ENCODE peak calls at places on chromosomes 6 and 20, in five cellular contexts. D is HepG2, T is K562, N is GM12878, S is H1. E is an unnamed sample.

GRCh38 chr6:17013701-17014100 is 88.1 kb upstream of the STMND1 start:
- DNase-seq in D (no peak), T (no peak), N (no peak), S (no peak), E (no peak)

GRCh38 chr6:56292505-56293181 is 45.3 kb upstream of the COL21A1 start:
- DNase-seq in D (peak; percentile 62), T (peak; percentile 10), N (no peak), S (peak; percentile 50), E (peak; percentile 67)

GRCh38 chr6:126631343-126631742 is 291.4 kb downstream of the CENPW start:
- DNase-seq in D (no peak), T (no peak), N (no peak), S (no peak), E (no peak)

GRCh38 chr20:35715611-35716010 is 16.4 kb downstream of the ROMO1 start:
- DNase-seq in D (no peak), T (no peak), N (no peak), S (peak; percentile 37), E (no peak)

GRCh38 chr20:39630215-39630614 is 668.1 kb downstream of the DHX35 start:
- DNase-seq in D (no peak), T (no peak), N (no peak), S (no peak), E (no peak)

GRCh38 chr20:13265941-13266340 is 44.9 kb downstream of the ISM1 start:
- DNase-seq in D (no peak), T (no peak), N (no peak), S (no peak), E (no peak)

GRCh38 chr6:121354764-121355163 is 20.5 kb upstream of the TBC1D32 start:
- DNase-seq in D (no peak), T (no peak), N (no peak), S (no peak), E (no peak)

GRCh38 chr20:37566590-37567330 is 39.1 kb upstream of the BLCAP start:
- DNase-seq in D (no peak), T (no peak), N (no peak), S (no peak), E (no peak)

GRCh38 chr6:43772571-43773049 is 2.6 kb downstream of the VEGFA start:
- DNase-seq in D (peak; percentile 49), T (peak; percentile 58), N (no peak), S (no peak), E (no peak)

GRCh38 chr20:33835773-33836172 is 24.6 kb downstream of the CHMP4B start:
- DNase-seq in D (no peak), T (no peak), N (no peak), S (no peak), E (no peak)

GRCh38 chr20:48949304-48950170 is 28.0 kb downstream of the ARFGEF2 start:
- DNase-seq in D (peak; percentile 35), T (peak; percentile 52), N (no peak), S (peak; percentile 51), E (peak; percentile 25)

GRCh38 chr6:31614674-31615578 is at the start of gene AIF1:
- DNase-seq in D (peak; percentile 53), T (peak; percentile 46), N (no peak), S (no peak), E (no peak)

GRCh38 chr6:136338486-136338885 is 48.8 kb upstream of the BCLAF1 start:
- DNase-seq in D (no peak), T (no peak), N (no peak), S (no peak), E (no peak)

GRCh38 chr20:51797357-51798025 is 4.8 kb downstream of the SALL4 start:
- DNase-seq in D (no peak), T (no peak), N (no peak), S (no peak), E (no peak)

GRCh38 chr6:109865968-109866367 is 112.1 kb upstream of the GPR6 start:
- DNase-seq in D (no peak), T (no peak), N (no peak), S (peak; percentile 61), E (no peak)

GRCh38 chr6:21935561-21936028 is 342.0 kb downstream of the SOX4 start:
- DNase-seq in D (peak; percentile 36), T (peak; percentile 34), N (no peak), S (no peak), E (no peak)

GRCh38 chr20:57445298-57445697 is 54.1 kb downstream of the RBM38 start:
- DNase-seq in D (no peak), T (no peak), N (no peak), S (no peak), E (no peak)

GRCh38 chr6:378090-378957 is 13.2 kb upstream of the IRF4 start:
- DNase-seq in D (no peak), T (no peak), N (no peak), S (no peak), E (no peak)

GRCh38 chr20:8021541-8022269 is 2.1 kb upstream of the TMX4 start:
- DNase-seq in D (no peak), T (no peak), N (no peak), S (no peak), E (no peak)

GRCh38 chr6:157831424-157832249 is 8.6 kb downstream of the SNX9 start:
- DNase-seq in D (no peak), T (no peak), N (no peak), S (no peak), E (no peak)

GRCh38 chr6:15246217-15247211 is 645 bp downstream of the JARID2 start:
- DNase-seq in D (no peak), T (no peak), N (no peak), S (no peak), E (no peak)

GRCh38 chr6:138302554-138302953 is 75.2 kb upstream of the SMIM28 start:
- DNase-seq in D (no peak), T (no peak), N (no peak), S (no peak), E (no peak)

GRCh38 chr6:169816054-169816453 is 64.6 kb downstream of the ERMARD start:
- DNase-seq in D (no peak), T (no peak), N (no peak), S (no peak), E (no peak)

GRCh38 chr6:63272397-63272796 is 47.4 kb downstream of the LGSN start:
- DNase-seq in D (peak; percentile 51), T (no peak), N (no peak), S (no peak), E (no peak)

GRCh38 chr6:71194730-71195129 is 93.9 kb upstream of the OGFRL1 start:
- DNase-seq in D (no peak), T (no peak), N (no peak), S (no peak), E (peak; percentile 5)

GRCh38 chr20:44502968-44503367 is 18.9 kb downstream of the SERINC3 start:
- DNase-seq in D (no peak), T (no peak), N (no peak), S (no peak), E (no peak)

GRCh38 chr6:31945507-31946369 is at the start of gene CFB:
- DNase-seq in D (peak; percentile 100), T (peak; percentile 8), N (no peak), S (no peak), E (peak; percentile 57)

GRCh38 chr6:43243649-43244321 is 504 bp downstream of the TTBK1 start:
- DNase-seq in D (no peak), T (no peak), N (no peak), S (no peak), E (no peak)

GRCh38 chr6:136503303-136503702 is 46.9 kb downstream of the MAP7 start:
- DNase-seq in D (no peak), T (no peak), N (no peak), S (no peak), E (no peak)

GRCh38 chr6:139514819-139515218 is 140.4 kb upstream of the CITED2 start:
- DNase-seq in D (no peak), T (no peak), N (no peak), S (no peak), E (no peak)

GRCh38 chr6:139518556-139519091 is 144.2 kb upstream of the CITED2 start:
- DNase-seq in D (no peak), T (peak; percentile 87), N (no peak), S (no peak), E (no peak)

GRCh38 chr6:139519097-139519496 is 144.6 kb upstream of the CITED2 start:
- DNase-seq in D (no peak), T (no peak), N (no peak), S (no peak), E (no peak)

GRCh38 chr6:139519571-139520031 is 145.2 kb upstream of the CITED2 start:
- DNase-seq in D (no peak), T (peak; percentile 27), N (no peak), S (no peak), E (no peak)

GRCh38 chr6:139515511-139515910 is 141.1 kb upstream of the CITED2 start:
- DNase-seq in D (peak; percentile 31), T (no peak), N (no peak), S (no peak), E (no peak)
- TF ChIP-seq KDM1A in D (no peak), T (no peak), N (no peak), S (no peak), E (no peak)

GRCh38 chr6:72967329-72967728 is 258.0 kb downstream of the KHDC1L start:
- DNase-seq in D (no peak), T (no peak), N (no peak), S (no peak), E (no peak)

GRCh38 chr6:72974276-72974675 is 251.0 kb downstream of the KHDC1L start:
- DNase-seq in D (no peak), T (no peak), N (no peak), S (no peak), E (no peak)

GRCh38 chr6:72968704-72969103 is 256.6 kb downstream of the KHDC1L start:
- DNase-seq in D (no peak), T (no peak), N (no peak), S (no peak), E (peak; percentile 24)

GRCh38 chr6:72966628-72967280 is 258.5 kb downstream of the KHDC1L start:
- DNase-seq in D (no peak), T (no peak), N (no peak), S (no peak), E (no peak)

GRCh38 chr6:72969666-72970065 is 255.6 kb downstream of the KHDC1L start:
- DNase-seq in D (no peak), T (no peak), N (no peak), S (no peak), E (no peak)
- H3K4me3 ChIP-seq in D (no peak overlapping the region), T (no peak overlapping the region), N (no peak overlapping the region), S (no peak overlapping the region), E (no peak overlapping the region)

GRCh38 chr6:108247965-108248536 is 12.8 kb downstream of the SNX3 start:
- DNase-seq in D (no peak), T (no peak), N (no peak), S (no peak), E (no peak)
- TF ChIP-seq CTCF in D (peak; percentile 29), T (no peak), N (no peak), S (no peak), E (peak; percentile 11)

DNA sequence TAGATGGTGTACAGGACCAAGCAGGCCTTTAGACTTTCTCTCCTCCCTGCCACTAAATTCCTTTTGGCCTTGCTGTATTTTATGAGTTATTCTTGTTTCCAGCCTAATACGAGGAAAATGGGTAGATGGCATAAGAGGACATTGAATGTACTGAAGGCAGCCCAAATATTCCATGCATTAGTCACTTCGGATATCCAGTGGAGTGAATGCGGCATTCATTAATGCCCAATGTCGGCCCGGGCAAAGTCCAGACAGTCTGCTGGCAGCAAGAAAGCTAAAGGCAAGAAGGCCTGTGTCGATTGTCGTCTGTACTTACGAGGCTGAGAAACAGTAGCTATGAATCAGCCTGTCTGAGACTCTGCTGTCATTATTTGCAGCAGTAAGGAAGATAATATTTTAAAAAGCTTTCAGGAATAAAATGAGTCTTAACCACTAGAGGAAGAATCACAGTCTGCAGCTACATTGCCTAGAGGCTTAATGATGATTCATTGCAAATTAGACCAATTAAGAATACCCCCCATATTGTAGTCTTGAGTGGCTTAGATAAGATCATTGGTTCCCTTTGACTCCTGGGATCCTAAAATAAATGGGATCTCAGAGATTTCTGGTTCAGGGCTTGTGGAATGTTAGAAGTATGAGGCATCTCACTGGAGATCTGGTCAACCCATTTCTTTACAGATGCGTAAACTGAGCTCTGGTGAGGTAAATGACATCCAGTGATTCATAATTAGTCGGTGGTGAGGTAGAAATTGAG is 534.1 kb upstream of the JAG1 start:
- DNase-seq in D (peak; percentile 76), T (no peak), N (no peak), S (no peak), E (peak; percentile 72)
- TF ChIP-seq KDM1A in D (peak; percentile 85), T (no peak), N (no peak), S (no peak), E (peak; percentile 89)

E was measured in A549.